ENCODE peak calls at places on chromosomes 16 and 17, in ten cellular contexts. B, D, Q, V, P, J, H, Z, O and S are unnamed samples. For H3K9me3 and H3K27me3, the result is how much of the 10 kb centered on the place peaks cover.

GRCh38 chr17:54180919-54181318 is 358.2 kb downstream of the KIF2B start:
- DNase-seq in Q (no peak), J (no peak), V (no peak), B (no peak), D (no peak), O (no peak), P (no peak), Z (no peak), H (no peak), S (no peak)

GRCh38 chr17:66580601-66581385 is 254.1 kb upstream of the CACNG5 start:
- DNase-seq in Q (no peak), J (no peak), P (no peak), D (no peak), H (peak), V (no peak), O (no peak), Z (no peak), B (peak), S (peak)

GRCh38 chr17:58322581-58323419 is 5.8 kb downstream of the TSPOAP1 start:
- DNase-seq in V (no peak), Q (no peak), D (no peak), Z (peak), P (no peak), H (no peak), B (no peak), J (no peak), O (no peak), S (no peak)

GRCh38 chr16:56824335-56824734 is 40.7 kb upstream of the SLC12A3 start:
- DNase-seq in H (no peak), O (no peak), B (peak), P (no peak), D (peak), V (no peak), Q (no peak), J (peak), Z (peak), S (no peak)

GRCh38 chr16:66845791-66846221 is 1.6 kb downstream of the CA7 start:
- DNase-seq in H (no peak), Q (no peak), Z (no peak), O (no peak), V (no peak), D (no peak), J (no peak), P (no peak), B (no peak), S (no peak)

GRCh38 chr17:47895254-47895855 is 681 bp upstream of the SP2 start:
- DNase-seq in Z (peak), V (peak), J (no peak), P (no peak), B (no peak), H (peak), Q (no peak), D (no peak), O (peak), S (no peak)

GRCh38 chr16:87851601-87852000 is 17.7 kb downstream of the SLC7A5 start:
- DNase-seq in J (no peak), Q (no peak), O (no peak), P (no peak), Z (no peak), D (peak), H (no peak), B (no peak), V (no peak), S (no peak)

GRCh38 chr16:81695431-81695890 is 83.6 kb upstream of the PLCG2 start:
- DNase-seq in V (no peak), D (no peak), B (no peak), H (no peak), O (no peak), P (no peak), Z (no peak), J (no peak), Q (no peak), S (no peak)

GRCh38 chr17:76524598-76525512 is 12.7 kb downstream of the CYGB start:
- DNase-seq in P (no peak), J (no peak), V (peak), Z (no peak), B (peak), H (peak), O (peak), Q (no peak), D (no peak), S (no peak)

GRCh38 chr16:75550211-75550662 is 5.8 kb downstream of the TMEM231 start:
- DNase-seq in Z (no peak), O (no peak), H (peak), Q (no peak), D (peak), B (peak), J (peak), P (no peak), V (no peak), S (no peak)

GRCh38 chr17:76585649-76586593 is at the start of gene ST6GALNAC2:
- DNase-seq in Q (no peak), J (peak), H (peak), P (no peak), B (peak), Z (peak), V (peak), O (peak), D (peak), S (no peak)

GRCh38 chr17:27559996-27560481 is 70.9 kb upstream of the LGALS9 start:
- DNase-seq in H (peak), J (no peak), D (no peak), Q (no peak), O (no peak), P (no peak), B (peak), Z (no peak), V (peak), S (peak)

GRCh38 chr17:81958633-81959342 is 2.2 kb downstream of the NOTUM start:
- DNase-seq in P (no peak), J (no peak), B (no peak), Z (no peak), V (no peak), O (no peak), H (no peak), Q (no peak), D (no peak), S (no peak)

GRCh38 chr16:66899945-66900688 is 18.6 kb downstream of the CDH16 start:
- DNase-seq in J (peak), P (no peak), B (peak), V (peak), O (peak), Q (peak), H (peak), Z (peak), D (peak), S (peak)

DNA sequence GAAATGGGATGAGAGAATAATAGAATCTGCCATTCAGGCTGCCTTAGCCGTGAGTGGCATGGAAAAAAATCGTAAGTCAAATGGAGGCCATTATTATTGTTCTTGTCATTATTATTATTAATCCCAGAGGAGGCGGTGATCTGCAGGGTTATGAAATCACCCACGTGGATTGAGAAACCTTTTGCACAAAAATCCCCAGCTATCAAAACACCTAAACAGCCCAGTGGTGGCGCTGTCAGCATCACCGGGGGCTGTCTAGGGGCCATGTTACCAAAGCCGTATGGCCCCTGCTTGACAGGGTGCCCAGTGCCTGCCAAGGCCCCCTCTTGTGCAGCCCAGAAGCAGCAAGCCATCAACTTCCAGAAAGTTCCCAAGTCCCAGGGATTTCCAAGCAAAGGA is 25.2 kb downstream of the CNGB1 start:
- DNase-seq in V (no peak), O (no peak), J (peak), B (no peak), D (no peak), Z (no peak), Q (no peak), H (no peak), P (no peak), S (no peak)
- TF ChIP-seq CTCF in V (no peak), O (no peak), J (peak), B (no peak), D (peak), Z (no peak), Q (no peak), H (no peak), P (no peak), S (no peak)

GRCh38 chr17:22703786-22704441 is 1011.6 kb downstream of the KCNJ18 start:
- DNase-seq in H (no peak), B (no peak), Q (no peak), O (no peak), V (no peak), D (no peak), P (no peak), Z (no peak), J (peak), S (no peak)

GRCh38 chr17:22704674-22705073 is 1012.4 kb downstream of the KCNJ18 start:
- DNase-seq in O (no peak), Z (no peak), Q (no peak), J (no peak), P (no peak), B (no peak), V (no peak), D (no peak), H (no peak), S (no peak)

GRCh38 chr17:22703204-22703603 is 1010.9 kb downstream of the KCNJ18 start:
- DNase-seq in V (no peak), O (no peak), P (no peak), Q (no peak), H (no peak), J (no peak), B (no peak), D (no peak), Z (no peak), S (no peak)

DNA sequence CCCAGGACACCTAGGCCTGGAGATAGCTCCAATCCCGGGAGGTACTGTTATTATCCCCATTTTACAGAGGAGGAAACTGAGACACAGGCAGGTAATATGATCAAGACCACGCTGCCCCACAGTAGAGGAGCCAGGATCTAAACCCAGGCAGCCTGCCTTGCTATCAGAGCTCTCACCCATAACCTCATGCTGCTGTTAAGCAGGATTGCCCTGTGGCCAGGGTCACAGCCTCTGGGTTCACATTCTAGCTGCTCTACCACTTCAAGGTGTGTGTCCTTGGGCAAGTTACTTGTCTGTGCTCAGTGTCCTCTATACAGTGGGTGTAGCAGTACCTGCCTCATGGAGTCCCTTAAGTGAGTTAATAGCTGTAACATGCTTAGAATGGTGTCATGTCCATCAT is 1015.3 kb downstream of the KCNJ18 start:
- DNase-seq in H (no peak), P (no peak), Q (no peak), Z (no peak), O (no peak), V (no peak), J (no peak), B (no peak), D (no peak), S (no peak)
- H3K9me3 ChIP-seq in H (under half), P (under half), Q (under half), Z (under half), O (under half), V (under half), J (under half), B (under half), D (under half), S (under half)

GRCh38 chr17:39595928-39596327 is 11.8 kb downstream of the NEUROD2 start:
- DNase-seq in P (no peak), H (no peak), D (no peak), O (peak), V (no peak), J (no peak), Z (no peak), Q (no peak), B (no peak), S (no peak)

GRCh38 chr17:39598635-39599005 is 9.1 kb downstream of the NEUROD2 start:
- DNase-seq in D (no peak), Q (no peak), P (no peak), Z (no peak), H (no peak), V (no peak), B (no peak), O (peak), J (no peak), S (no peak)

GRCh38 chr17:39596543-39597267 is 11.0 kb downstream of the NEUROD2 start:
- DNase-seq in H (no peak), Q (no peak), O (peak), B (no peak), D (no peak), Z (no peak), V (no peak), J (no peak), P (no peak), S (no peak)

GRCh38 chr17:39598047-39598481 is 9.7 kb downstream of the NEUROD2 start:
- DNase-seq in H (no peak), B (no peak), Q (no peak), Z (no peak), P (no peak), V (no peak), J (no peak), D (no peak), O (peak), S (no peak)

GRCh38 chr17:39597372-39598046 is 10.2 kb downstream of the NEUROD2 start:
- DNase-seq in Q (no peak), B (no peak), O (peak), V (no peak), D (no peak), H (no peak), P (no peak), Z (no peak), J (no peak), S (no peak)
- H3K27me3 ChIP-seq in Q (under half), B (half or more), O (under half), V (half or more), D (half or more), H (half or more), P (under half), Z (half or more), J (under half), S (half or more)

GRCh38 chr16:54812229-54812628 is 118.4 kb upstream of the IRX5 start:
- DNase-seq in D (no peak), J (no peak), Q (no peak), H (no peak), O (no peak), V (no peak), P (no peak), Z (no peak), B (no peak), S (no peak)
- TF ChIP-seq CTCF in D (peak), J (peak), Q (no peak), H (no peak), O (no peak), V (no peak), P (no peak), Z (peak), B (peak), S (no peak)

GRCh38 chr17:22410136-22410535 is 717.8 kb downstream of the KCNJ18 start:
- DNase-seq in Z (no peak), B (no peak), O (no peak), V (no peak), H (no peak), J (no peak), P (no peak), Q (no peak), D (no peak), S (no peak)
- H3K9me3 ChIP-seq in Z (under half), B (under half), O (under half), V (under half), H (under half), J (under half), P (under half), Q (under half), D (under half), S (under half)

GRCh38 chr17:38571833-38572274 is 33.9 kb downstream of the SRCIN1 start:
- DNase-seq in O (no peak), Z (no peak), B (no peak), Q (no peak), J (peak), H (no peak), V (no peak), D (peak), P (no peak), S (no peak)

GRCh38 chr17:38574712-38575111 is 31.0 kb downstream of the SRCIN1 start:
- DNase-seq in B (no peak), J (no peak), O (no peak), V (no peak), Z (no peak), H (no peak), P (no peak), D (no peak), Q (no peak), S (no peak)

GRCh38 chr17:38569701-38570512 is 35.8 kb downstream of the SRCIN1 start:
- DNase-seq in B (no peak), Z (no peak), J (no peak), P (no peak), D (no peak), O (no peak), Q (no peak), H (no peak), V (no peak), S (no peak)

GRCh38 chr17:38572292-38572664 is 33.5 kb downstream of the SRCIN1 start:
- DNase-seq in V (no peak), D (peak), B (no peak), Z (no peak), H (no peak), P (no peak), Q (no peak), O (no peak), J (no peak), S (no peak)

GRCh38 chr17:38572665-38573365 is 32.9 kb downstream of the SRCIN1 start:
- DNase-seq in J (peak), P (no peak), V (no peak), H (no peak), O (no peak), D (peak), B (no peak), Z (no peak), Q (no peak), S (no peak)
- H3K27me3 ChIP-seq in J (under half), P (under half), V (half or more), H (half or more), O (under half), D (half or more), B (half or more), Z (half or more), Q (under half), S (under half)

GRCh38 chr17:62925267-62925836 is 40.7 kb upstream of the TANC2 start:
- DNase-seq in V (no peak), Z (no peak), B (no peak), D (no peak), O (no peak), H (no peak), P (no peak), J (no peak), Q (no peak), S (no peak)

GRCh38 chr17:62919388-62919787 is 46.6 kb upstream of the TANC2 start:
- DNase-seq in Z (no peak), Q (no peak), D (no peak), H (peak), P (no peak), B (no peak), J (no peak), V (no peak), O (no peak), S (no peak)

GRCh38 chr17:62923515-62924150 is 42.4 kb upstream of the TANC2 start:
- DNase-seq in H (no peak), Z (no peak), V (no peak), O (no peak), P (no peak), J (no peak), B (no peak), Q (no peak), D (no peak), S (no peak)

GRCh38 chr17:62920300-62920699 is 45.7 kb upstream of the TANC2 start:
- DNase-seq in J (no peak), Q (no peak), D (no peak), B (no peak), O (no peak), H (no peak), Z (no peak), V (no peak), P (no peak), S (no peak)

GRCh38 chr17:62921837-62922236 is 44.2 kb upstream of the TANC2 start:
- DNase-seq in O (no peak), Q (no peak), D (no peak), H (no peak), B (no peak), Z (no peak), V (no peak), P (no peak), J (no peak), S (no peak)
- TF ChIP-seq CTCF in O (no peak), Q (no peak), D (no peak), H (no peak), B (no peak), Z (no peak), V (no peak), P (no peak), J (no peak), S (no peak)

GRCh38 chr16:21183995-21184394 is 25.5 kb downstream of the LDAF1 start:
- DNase-seq in Q (no peak), D (no peak), J (no peak), B (no peak), H (no peak), P (no peak), Z (no peak), O (no peak), V (no peak), S (no peak)

GRCh38 chr16:21184834-21185233 is 26.4 kb downstream of the LDAF1 start:
- DNase-seq in H (no peak), J (no peak), B (no peak), D (no peak), Q (no peak), O (no peak), P (no peak), V (no peak), Z (no peak), S (no peak)

GRCh38 chr16:21179126-21179982 is 20.9 kb downstream of the LDAF1 start:
- DNase-seq in H (no peak), P (peak), Z (no peak), B (peak), Q (no peak), J (no peak), V (no peak), O (no peak), D (no peak), S (no peak)

GRCh38 chr16:21175397-21175796 is 16.9 kb downstream of the LDAF1 start:
- DNase-seq in V (no peak), B (no peak), J (no peak), H (no peak), O (no peak), Z (no peak), Q (no peak), D (no peak), P (no peak), S (no peak)

GRCh38 chr16:21179983-21180365 is 21.5 kb downstream of the LDAF1 start:
- DNase-seq in V (no peak), P (no peak), D (no peak), B (no peak), J (no peak), Z (no peak), H (no peak), O (no peak), Q (no peak), S (no peak)
- H3K9me3 ChIP-seq in V (under half), P (under half), D (under half), B (under half), J (under half), Z (under half), H (under half), O (under half), Q (under half), S (under half)

GRCh38 chr17:79801156-79802038 is 4.5 kb upstream of the CBX8 start:
- DNase-seq in B (no peak), P (no peak), J (peak), O (peak), V (peak), Z (peak), D (peak), Q (no peak), H (no peak), S (no peak)
- H3K27me3 ChIP-seq in B (half or more), P (half or more), J (under half), O (half or more), V (half or more), Z (half or more), D (half or more), Q (half or more), H (half or more), S (half or more)